ENCODE peak calls at places on chromosomes 4 and X, in four cellular contexts. One of them, this sample, is unnamed.

GRCh38 chr4:140662082-140662869 is 93.5 kb upstream of the UCP1 start:
- DNase-seq in tibial nerve: no peak
- DNase-seq in breast epithelium: no peak
- DNase-seq in adrenal gland: no peak
- DNase-seq in this sample: peak; percentile 26

GRCh38 chrX:119885554-119886428 is 9.9 kb upstream of the AKAP14 start:
- DNase-seq in tibial nerve: no peak
- DNase-seq in breast epithelium: no peak
- DNase-seq in adrenal gland: no peak
- DNase-seq in this sample: no peak

GRCh38 chr4:185932491-185932890 is 120.5 kb upstream of the SORBS2 start:
- DNase-seq in adrenal gland: no peak
- DNase-seq in breast epithelium: no peak
- DNase-seq in tibial nerve: no peak
- DNase-seq in this sample: peak; percentile 66

GRCh38 chr4:138910201-138910913 is 105.2 kb upstream of the NOCT start:
- DNase-seq in breast epithelium: no peak
- DNase-seq in adrenal gland: no peak
- DNase-seq in tibial nerve: no peak
- DNase-seq in this sample: no peak

GRCh38 chr4:72463724-72464123 is 105.3 kb downstream of the ADAMTS3 start:
- DNase-seq in adrenal gland: no peak
- DNase-seq in tibial nerve: no peak
- DNase-seq in breast epithelium: no peak
- DNase-seq in this sample: no peak

GRCh38 chr4:168731706-168732414 is 235.0 kb downstream of the PALLD start:
- DNase-seq in adrenal gland: no peak
- DNase-seq in tibial nerve: no peak
- DNase-seq in breast epithelium: no peak
- DNase-seq in this sample: no peak

GRCh38 chr4:154292589-154292988 is 199.0 kb downstream of the DCHS2 start:
- DNase-seq in breast epithelium: no peak
- DNase-seq in adrenal gland: no peak
- DNase-seq in tibial nerve: no peak
- DNase-seq in this sample: no peak

GRCh38 chrX:134460861-134461218 is 875 bp downstream of the HPRT1 start:
- DNase-seq in breast epithelium: no peak
- DNase-seq in adrenal gland: no peak
- DNase-seq in tibial nerve: no peak
- DNase-seq in this sample: no peak

GRCh38 chr4:164748375-164748774 is 5.6 kb upstream of the SMIM31 start:
- DNase-seq in adrenal gland: no peak
- DNase-seq in breast epithelium: no peak
- DNase-seq in tibial nerve: no peak
- DNase-seq in this sample: no peak

GRCh38 chr4:2356123-2357069 is 62.0 kb downstream of the ZFYVE28 start:
- DNase-seq in adrenal gland: no peak
- DNase-seq in breast epithelium: no peak
- DNase-seq in tibial nerve: no peak
- DNase-seq in this sample: no peak

GRCh38 chr4:4364486-4365208 is 22.3 kb upstream of the NSG1 start:
- DNase-seq in tibial nerve: no peak
- DNase-seq in adrenal gland: no peak
- DNase-seq in breast epithelium: no peak
- DNase-seq in this sample: no peak

GRCh38 chrX:2657532-2657931 is 33.6 kb upstream of the CD99 start:
- DNase-seq in breast epithelium: no peak
- DNase-seq in adrenal gland: no peak
- DNase-seq in tibial nerve: no peak
- DNase-seq in this sample: no peak
- TF ChIP-seq CTCF in breast epithelium: no peak
- TF ChIP-seq CTCF in adrenal gland: no peak
- TF ChIP-seq CTCF in tibial nerve: no peak
- TF ChIP-seq CTCF in this sample: no peak

GRCh38 chr4:12265554-12265953 is 836.9 kb upstream of the HS3ST1 start:
- DNase-seq in breast epithelium: no peak
- DNase-seq in adrenal gland: no peak
- DNase-seq in tibial nerve: no peak
- DNase-seq in this sample: no peak

GRCh38 chr4:12260453-12260852 is 831.8 kb upstream of the HS3ST1 start:
- DNase-seq in tibial nerve: no peak
- DNase-seq in adrenal gland: no peak
- DNase-seq in breast epithelium: no peak
- DNase-seq in this sample: no peak
- H3K27ac ChIP-seq in tibial nerve: no peak overlapping the region
- H3K27ac ChIP-seq in adrenal gland: no peak overlapping the region
- H3K27ac ChIP-seq in breast epithelium: no peak overlapping the region
- H3K27ac ChIP-seq in this sample: no peak overlapping the region

GRCh38 chr4:41257901-41258300 is 1.2 kb downstream of the UCHL1 start:
- DNase-seq in breast epithelium: no peak
- DNase-seq in tibial nerve: no peak
- DNase-seq in adrenal gland: no peak
- DNase-seq in this sample: no peak

GRCh38 chr4:41256131-41256739 is 493 bp upstream of the UCHL1 start:
- DNase-seq in adrenal gland: no peak
- DNase-seq in breast epithelium: no peak
- DNase-seq in tibial nerve: no peak
- DNase-seq in this sample: no peak

GRCh38 chr4:41258783-41259182 is 2.1 kb downstream of the UCHL1 start:
- DNase-seq in tibial nerve: no peak
- DNase-seq in adrenal gland: peak; percentile 36
- DNase-seq in breast epithelium: no peak
- DNase-seq in this sample: no peak

GRCh38 chr4:41257257-41257900 is 651 bp downstream of the UCHL1 start:
- DNase-seq in tibial nerve: no peak
- DNase-seq in adrenal gland: peak; percentile 55
- DNase-seq in breast epithelium: no peak
- DNase-seq in this sample: no peak

GRCh38 chr4:41256740-41257256 is at the start of gene UCHL1:
- DNase-seq in adrenal gland: peak; percentile 49
- DNase-seq in breast epithelium: no peak
- DNase-seq in tibial nerve: no peak
- DNase-seq in this sample: no peak
- TF ChIP-seq POLR2A in adrenal gland: peak; percentile 63
- TF ChIP-seq POLR2A in breast epithelium: no peak
- TF ChIP-seq POLR2A in tibial nerve: no peak
- TF ChIP-seq POLR2A in this sample: no peak

GRCh38 chr4:81040175-81040659 is 9.7 kb downstream of the BMP3 start:
- DNase-seq in adrenal gland: no peak
- DNase-seq in breast epithelium: no peak
- DNase-seq in tibial nerve: peak; percentile 10
- DNase-seq in this sample: no peak
- TF ChIP-seq CTCF in adrenal gland: peak; percentile 45
- TF ChIP-seq CTCF in breast epithelium: peak; percentile 33
- TF ChIP-seq CTCF in tibial nerve: peak; percentile 48
- TF ChIP-seq CTCF in this sample: peak; percentile 59

GRCh38 chr4:31791666-31792065 is 1071.5 kb downstream of the PCDH7 start:
- DNase-seq in breast epithelium: no peak
- DNase-seq in tibial nerve: no peak
- DNase-seq in adrenal gland: no peak
- DNase-seq in this sample: no peak

GRCh38 chr4:31793907-31794306 is 1073.7 kb downstream of the PCDH7 start:
- DNase-seq in breast epithelium: no peak
- DNase-seq in tibial nerve: no peak
- DNase-seq in adrenal gland: no peak
- DNase-seq in this sample: no peak

DNA sequence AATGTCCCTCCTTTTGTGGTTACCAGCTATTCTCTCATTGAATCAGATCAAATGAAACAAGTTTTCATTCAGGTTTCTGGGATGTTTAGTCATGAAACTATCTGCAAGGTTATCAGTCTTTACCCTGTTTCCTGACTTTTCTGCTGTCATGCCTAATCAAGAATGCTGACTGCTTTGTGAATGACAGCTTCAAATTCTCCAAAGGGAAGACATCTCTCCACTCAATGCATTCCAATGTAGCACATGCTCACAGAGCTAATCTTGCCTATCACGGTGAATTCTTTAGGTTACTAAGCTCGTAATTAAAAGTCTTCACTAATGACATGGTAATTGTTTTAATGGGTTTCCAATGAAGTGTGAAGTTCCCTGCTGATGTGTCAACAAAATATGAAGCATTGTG is 1068.5 kb downstream of the PCDH7 start:
- DNase-seq in tibial nerve: no peak
- DNase-seq in breast epithelium: no peak
- DNase-seq in adrenal gland: no peak
- DNase-seq in this sample: no peak
- H3K27ac ChIP-seq in tibial nerve: no peak overlapping the region
- H3K27ac ChIP-seq in breast epithelium: no peak overlapping the region
- H3K27ac ChIP-seq in adrenal gland: no peak overlapping the region
- H3K27ac ChIP-seq in this sample: no peak overlapping the region

GRCh38 chr4:184731056-184731455 is 2.8 kb downstream of the CENPU start:
- DNase-seq in tibial nerve: no peak
- DNase-seq in breast epithelium: no peak
- DNase-seq in adrenal gland: no peak
- DNase-seq in this sample: no peak

GRCh38 chr4:184734758-184735157 is 862 bp upstream of the CENPU start:
- DNase-seq in breast epithelium: no peak
- DNase-seq in adrenal gland: no peak
- DNase-seq in tibial nerve: no peak
- DNase-seq in this sample: no peak

GRCh38 chr4:184728858-184729257 is 5.0 kb downstream of the CENPU start:
- DNase-seq in adrenal gland: no peak
- DNase-seq in tibial nerve: no peak
- DNase-seq in breast epithelium: no peak
- DNase-seq in this sample: no peak

GRCh38 chr4:184732126-184732525 is 1.8 kb downstream of the CENPU start:
- DNase-seq in adrenal gland: no peak
- DNase-seq in tibial nerve: no peak
- DNase-seq in breast epithelium: no peak
- DNase-seq in this sample: no peak

DNA sequence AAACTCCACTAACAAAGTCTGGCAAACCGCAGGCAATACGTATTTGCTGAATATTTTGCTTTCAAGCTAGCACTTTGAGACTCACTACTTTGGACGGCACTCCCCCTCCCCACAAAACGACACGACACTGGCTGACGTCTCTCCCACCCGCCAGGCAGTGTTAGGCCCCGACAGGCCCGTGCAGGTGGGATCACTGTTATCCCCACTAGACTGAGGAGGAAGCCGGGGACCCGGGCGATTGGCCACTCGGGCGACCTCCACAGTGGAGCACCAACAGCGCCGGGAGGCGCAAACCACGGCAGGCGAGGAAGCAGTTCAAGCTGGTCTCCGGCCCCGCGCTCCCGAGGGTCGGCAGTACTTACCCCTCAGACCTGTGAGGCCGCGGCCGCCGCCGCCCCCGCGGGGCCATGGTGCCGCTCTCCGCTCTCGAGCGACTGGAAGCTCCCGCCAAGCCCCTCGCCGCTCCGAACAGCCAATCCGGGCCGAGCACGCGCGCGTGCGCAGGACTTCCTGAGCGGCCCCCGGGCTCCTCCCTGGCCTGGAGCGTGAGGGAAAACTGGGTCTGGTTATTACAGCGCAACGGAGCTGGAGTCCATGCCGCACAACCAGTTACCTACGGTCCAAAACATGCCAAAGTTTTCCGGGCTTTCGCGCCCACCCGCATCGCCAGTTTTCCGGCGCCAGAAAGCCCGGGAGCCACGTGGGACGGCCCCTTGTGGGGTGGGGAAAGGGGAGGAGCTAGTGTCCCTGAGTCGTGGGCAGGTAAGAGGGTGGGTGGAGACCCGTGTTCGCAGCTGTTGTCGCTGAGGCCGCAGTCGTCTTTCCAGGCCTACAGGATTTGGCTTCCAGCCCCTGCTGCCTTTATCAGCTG is at the start of gene CENPU:
- DNase-seq in tibial nerve: peak; percentile 90
- DNase-seq in breast epithelium: peak; percentile 94
- DNase-seq in adrenal gland: peak; percentile 97
- DNase-seq in this sample: peak; percentile 97
- TF ChIP-seq POLR2A in tibial nerve: peak; percentile 99
- TF ChIP-seq POLR2A in breast epithelium: peak; percentile 41
- TF ChIP-seq POLR2A in adrenal gland: peak; percentile 98
- TF ChIP-seq POLR2A in this sample: peak; percentile 70